ENCODE peak calls at places on chromosomes 16 and 17, in nine cellular contexts. One of them, this sample, is unnamed.

GRCh38 chr16:10906914-10907756 is 30.1 kb downstream of the CIITA start:
- DNase-seq in ovary: no peak
- DNase-seq in RWPE1: no peak
- DNase-seq in uterus: no peak
- DNase-seq in A549: no peak
- DNase-seq in dorsolateral prefrontal cortex: no peak
- DNase-seq in cardiac muscle cell: no peak
- DNase-seq in left lung: peak
- DNase-seq in psoas muscle: no peak
- DNase-seq in this sample: no peak

GRCh38 chr16:17302620-17303019 is 168.1 kb downstream of the XYLT1 start:
- DNase-seq in ovary: no peak
- DNase-seq in RWPE1: no peak
- DNase-seq in uterus: no peak
- DNase-seq in A549: no peak
- DNase-seq in dorsolateral prefrontal cortex: no peak
- DNase-seq in cardiac muscle cell: no peak
- DNase-seq in left lung: no peak
- DNase-seq in psoas muscle: no peak
- DNase-seq in this sample: no peak

GRCh38 chr17:56680676-56681075 is 87.2 kb downstream of the NOG start:
- DNase-seq in ovary: no peak
- DNase-seq in RWPE1: no peak
- DNase-seq in uterus: no peak
- DNase-seq in A549: no peak
- DNase-seq in dorsolateral prefrontal cortex: no peak
- DNase-seq in cardiac muscle cell: no peak
- DNase-seq in left lung: no peak
- DNase-seq in psoas muscle: no peak
- DNase-seq in this sample: no peak

GRCh38 chr17:3738562-3739295 is 15.0 kb downstream of the HASPIN start:
- DNase-seq in ovary: no peak
- DNase-seq in RWPE1: peak
- DNase-seq in uterus: no peak
- DNase-seq in A549: no peak
- DNase-seq in dorsolateral prefrontal cortex: peak
- DNase-seq in cardiac muscle cell: no peak
- DNase-seq in left lung: peak
- DNase-seq in psoas muscle: peak
- DNase-seq in this sample: no peak

GRCh38 chr17:12035713-12036112 is 15.0 kb downstream of the MAP2K4 start:
- DNase-seq in ovary: no peak
- DNase-seq in RWPE1: no peak
- DNase-seq in uterus: no peak
- DNase-seq in A549: no peak
- DNase-seq in dorsolateral prefrontal cortex: no peak
- DNase-seq in cardiac muscle cell: no peak
- DNase-seq in left lung: no peak
- DNase-seq in psoas muscle: no peak
- DNase-seq in this sample: no peak

GRCh38 chr16:6646891-6647290 is 685.8 kb upstream of the RBFOX1 start:
- DNase-seq in ovary: no peak
- DNase-seq in RWPE1: no peak
- DNase-seq in uterus: no peak
- DNase-seq in A549: no peak
- DNase-seq in dorsolateral prefrontal cortex: no peak
- DNase-seq in cardiac muscle cell: no peak
- DNase-seq in left lung: no peak
- DNase-seq in psoas muscle: no peak
- DNase-seq in this sample: no peak

GRCh38 chr17:15240617-15241016 is 24.5 kb downstream of the PMP22 start:
- DNase-seq in ovary: no peak
- DNase-seq in RWPE1: no peak
- DNase-seq in uterus: no peak
- DNase-seq in A549: no peak
- DNase-seq in dorsolateral prefrontal cortex: no peak
- DNase-seq in cardiac muscle cell: no peak
- DNase-seq in left lung: no peak
- DNase-seq in psoas muscle: no peak
- DNase-seq in this sample: no peak

GRCh38 chr17:77100009-77100408 is 40.8 kb upstream of the SEC14L1 start:
- DNase-seq in ovary: no peak
- DNase-seq in RWPE1: no peak
- DNase-seq in uterus: no peak
- DNase-seq in A549: no peak
- DNase-seq in dorsolateral prefrontal cortex: peak
- DNase-seq in cardiac muscle cell: no peak
- DNase-seq in left lung: peak
- DNase-seq in psoas muscle: peak
- DNase-seq in this sample: peak

GRCh38 chr16:57601801-57602478 is 26.5 kb upstream of the ADGRG1 start:
- DNase-seq in ovary: no peak
- DNase-seq in RWPE1: no peak
- DNase-seq in uterus: no peak
- DNase-seq in A549: no peak
- DNase-seq in dorsolateral prefrontal cortex: no peak
- DNase-seq in cardiac muscle cell: peak
- DNase-seq in left lung: no peak
- DNase-seq in psoas muscle: no peak
- DNase-seq in this sample: peak

GRCh38 chr17:49013311-49014205 is 16.4 kb downstream of the IGF2BP1 start:
- DNase-seq in ovary: no peak
- DNase-seq in RWPE1: no peak
- DNase-seq in uterus: no peak
- DNase-seq in A549: no peak
- DNase-seq in dorsolateral prefrontal cortex: no peak
- DNase-seq in cardiac muscle cell: peak
- DNase-seq in left lung: no peak
- DNase-seq in psoas muscle: no peak
- DNase-seq in this sample: no peak

GRCh38 chr16:54931041-54931756 is 534 bp downstream of the IRX5 start:
- DNase-seq in ovary: peak
- DNase-seq in RWPE1: no peak
- DNase-seq in uterus: no peak
- DNase-seq in A549: peak
- DNase-seq in dorsolateral prefrontal cortex: no peak
- DNase-seq in cardiac muscle cell: peak
- DNase-seq in left lung: peak
- DNase-seq in psoas muscle: peak
- DNase-seq in this sample: peak
- H3K27ac ChIP-seq in ovary: peak
- H3K27ac ChIP-seq in RWPE1: peak
- H3K27ac ChIP-seq in uterus: peak
- H3K27ac ChIP-seq in A549: peak
- H3K27ac ChIP-seq in dorsolateral prefrontal cortex: no peak
- H3K27ac ChIP-seq in cardiac muscle cell: peak
- H3K27ac ChIP-seq in left lung: peak
- H3K27ac ChIP-seq in psoas muscle: peak
- H3K27ac ChIP-seq in this sample: peak

GRCh38 chr17:82391496-82392066 is 20.0 kb downstream of the UTS2R start:
- DNase-seq in ovary: no peak
- DNase-seq in RWPE1: no peak
- DNase-seq in uterus: no peak
- DNase-seq in A549: no peak
- DNase-seq in dorsolateral prefrontal cortex: no peak
- DNase-seq in cardiac muscle cell: no peak
- DNase-seq in left lung: peak
- DNase-seq in psoas muscle: no peak
- DNase-seq in this sample: no peak

GRCh38 chr17:82392967-82393366 is 21.4 kb downstream of the UTS2R start:
- DNase-seq in ovary: no peak
- DNase-seq in RWPE1: no peak
- DNase-seq in uterus: no peak
- DNase-seq in A549: no peak
- DNase-seq in dorsolateral prefrontal cortex: no peak
- DNase-seq in cardiac muscle cell: no peak
- DNase-seq in left lung: peak
- DNase-seq in psoas muscle: peak
- DNase-seq in this sample: no peak

GRCh38 chr17:82394296-82394695 is 22.7 kb downstream of the UTS2R start:
- DNase-seq in ovary: no peak
- DNase-seq in RWPE1: no peak
- DNase-seq in uterus: no peak
- DNase-seq in A549: no peak
- DNase-seq in dorsolateral prefrontal cortex: no peak
- DNase-seq in cardiac muscle cell: no peak
- DNase-seq in left lung: peak
- DNase-seq in psoas muscle: no peak
- DNase-seq in this sample: no peak

GRCh38 chr17:82390860-82391435 is 19.4 kb downstream of the UTS2R start:
- DNase-seq in ovary: no peak
- DNase-seq in RWPE1: no peak
- DNase-seq in uterus: no peak
- DNase-seq in A549: no peak
- DNase-seq in dorsolateral prefrontal cortex: no peak
- DNase-seq in cardiac muscle cell: no peak
- DNase-seq in left lung: peak
- DNase-seq in psoas muscle: no peak
- DNase-seq in this sample: no peak

DNA sequence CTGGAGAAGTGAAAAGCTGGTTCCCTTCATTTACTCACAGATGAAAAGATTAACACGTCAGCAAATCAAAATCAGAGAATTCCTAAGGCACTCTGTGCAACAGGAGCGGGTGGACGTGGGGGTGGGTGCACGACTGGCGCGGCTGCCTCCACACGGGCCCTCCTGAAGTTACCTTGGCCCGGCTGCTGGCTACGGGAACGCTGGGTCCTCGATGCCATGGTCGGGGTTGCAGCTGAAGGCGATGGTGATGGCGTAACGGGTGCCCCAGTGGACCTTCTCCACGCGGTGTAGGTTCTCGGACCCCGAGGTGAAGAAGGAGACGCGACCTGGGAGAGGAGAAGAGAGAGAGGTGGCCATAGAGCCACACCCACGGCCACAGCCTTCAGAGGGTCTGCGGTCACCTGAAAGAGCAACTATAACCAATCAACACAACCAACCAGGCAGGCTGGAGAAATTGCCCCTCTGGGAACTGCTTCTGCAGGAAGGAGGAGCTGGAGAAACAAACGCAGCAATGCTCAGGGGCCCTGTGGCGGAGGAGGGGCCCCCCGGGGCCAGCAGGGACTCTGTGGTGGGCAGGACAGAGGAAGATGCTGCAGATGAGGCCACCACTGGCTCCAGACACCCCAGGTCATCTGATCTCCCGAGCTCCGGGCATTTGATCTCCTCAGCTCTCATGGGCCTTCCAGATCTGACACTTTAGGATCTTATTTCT is 20.8 kb downstream of the UTS2R start:
- DNase-seq in ovary: no peak
- DNase-seq in RWPE1: no peak
- DNase-seq in uterus: no peak
- DNase-seq in A549: no peak
- DNase-seq in dorsolateral prefrontal cortex: no peak
- DNase-seq in cardiac muscle cell: no peak
- DNase-seq in left lung: no peak
- DNase-seq in psoas muscle: no peak
- DNase-seq in this sample: no peak
- H3K27ac ChIP-seq in ovary: no peak
- H3K27ac ChIP-seq in RWPE1: peak
- H3K27ac ChIP-seq in uterus: no peak
- H3K27ac ChIP-seq in A549: no peak
- H3K27ac ChIP-seq in dorsolateral prefrontal cortex: no peak
- H3K27ac ChIP-seq in cardiac muscle cell: no peak
- H3K27ac ChIP-seq in left lung: no peak
- H3K27ac ChIP-seq in psoas muscle: no peak
- H3K27ac ChIP-seq in this sample: no peak

GRCh38 chr17:42529054-42529453 is 7.0 kb upstream of the NAGLU start:
- DNase-seq in ovary: no peak
- DNase-seq in RWPE1: no peak
- DNase-seq in uterus: no peak
- DNase-seq in A549: no peak
- DNase-seq in dorsolateral prefrontal cortex: no peak
- DNase-seq in cardiac muscle cell: no peak
- DNase-seq in left lung: no peak
- DNase-seq in psoas muscle: peak
- DNase-seq in this sample: no peak

GRCh38 chr17:42527932-42528331 is 8.1 kb upstream of the NAGLU start:
- DNase-seq in ovary: no peak
- DNase-seq in RWPE1: no peak
- DNase-seq in uterus: no peak
- DNase-seq in A549: no peak
- DNase-seq in dorsolateral prefrontal cortex: no peak
- DNase-seq in cardiac muscle cell: no peak
- DNase-seq in left lung: no peak
- DNase-seq in psoas muscle: peak
- DNase-seq in this sample: no peak

GRCh38 chr17:42522798-42523278 is 13.2 kb upstream of the NAGLU start:
- DNase-seq in ovary: no peak
- DNase-seq in RWPE1: no peak
- DNase-seq in uterus: no peak
- DNase-seq in A549: no peak
- DNase-seq in dorsolateral prefrontal cortex: no peak
- DNase-seq in cardiac muscle cell: no peak
- DNase-seq in left lung: no peak
- DNase-seq in psoas muscle: no peak
- DNase-seq in this sample: no peak

GRCh38 chr17:42525221-42525620 is 10.8 kb upstream of the NAGLU start:
- DNase-seq in ovary: no peak
- DNase-seq in RWPE1: peak
- DNase-seq in uterus: no peak
- DNase-seq in A549: no peak
- DNase-seq in dorsolateral prefrontal cortex: no peak
- DNase-seq in cardiac muscle cell: no peak
- DNase-seq in left lung: no peak
- DNase-seq in psoas muscle: no peak
- DNase-seq in this sample: peak

GRCh38 chr17:42526031-42526444 is 10.0 kb upstream of the NAGLU start:
- DNase-seq in ovary: peak
- DNase-seq in RWPE1: no peak
- DNase-seq in uterus: no peak
- DNase-seq in A549: no peak
- DNase-seq in dorsolateral prefrontal cortex: no peak
- DNase-seq in cardiac muscle cell: peak
- DNase-seq in left lung: no peak
- DNase-seq in psoas muscle: no peak
- DNase-seq in this sample: peak
- H3K27ac ChIP-seq in ovary: no peak
- H3K27ac ChIP-seq in RWPE1: peak
- H3K27ac ChIP-seq in uterus: peak
- H3K27ac ChIP-seq in A549: peak
- H3K27ac ChIP-seq in dorsolateral prefrontal cortex: no peak
- H3K27ac ChIP-seq in cardiac muscle cell: no peak
- H3K27ac ChIP-seq in left lung: peak
- H3K27ac ChIP-seq in psoas muscle: peak
- H3K27ac ChIP-seq in this sample: no peak

DNA sequence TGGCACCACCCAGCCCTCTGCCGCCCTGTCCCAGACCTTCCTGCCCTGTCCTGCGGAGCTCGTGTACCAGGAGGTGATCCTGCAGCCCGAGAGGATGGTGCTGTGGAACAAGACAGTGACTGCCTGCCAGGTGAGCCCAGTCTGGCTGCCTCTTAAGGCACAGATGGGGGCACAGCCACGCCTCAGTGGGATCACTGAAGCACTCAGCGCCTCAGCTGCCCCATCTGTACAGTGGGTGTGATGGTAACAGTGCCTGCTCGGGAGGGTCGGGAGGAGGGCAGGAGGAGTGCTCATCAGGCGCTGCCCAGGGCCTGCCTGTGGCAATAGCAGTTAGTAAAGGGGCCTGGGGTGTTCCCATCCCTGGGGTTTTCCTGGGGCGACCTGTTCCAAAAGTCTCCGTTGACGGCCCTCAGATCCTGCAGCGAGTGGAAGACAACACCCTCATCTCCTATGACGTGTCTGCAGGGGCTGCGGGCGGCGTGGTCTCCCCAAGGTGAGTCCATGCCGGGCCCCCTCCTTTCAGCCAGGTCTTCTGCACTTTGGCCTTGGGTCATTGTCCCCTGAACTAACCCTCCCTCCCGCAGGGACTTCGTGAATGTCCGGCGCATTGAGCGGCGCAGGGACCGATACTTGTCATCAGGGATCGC is 4.6 kb upstream of the TCAP start:
- DNase-seq in ovary: no peak
- DNase-seq in RWPE1: no peak
- DNase-seq in uterus: no peak
- DNase-seq in A549: no peak
- DNase-seq in dorsolateral prefrontal cortex: no peak
- DNase-seq in cardiac muscle cell: no peak
- DNase-seq in left lung: no peak
- DNase-seq in psoas muscle: no peak
- DNase-seq in this sample: no peak
- H3K27ac ChIP-seq in ovary: no peak
- H3K27ac ChIP-seq in RWPE1: peak
- H3K27ac ChIP-seq in uterus: peak
- H3K27ac ChIP-seq in A549: no peak
- H3K27ac ChIP-seq in dorsolateral prefrontal cortex: peak
- H3K27ac ChIP-seq in cardiac muscle cell: no peak
- H3K27ac ChIP-seq in left lung: peak
- H3K27ac ChIP-seq in psoas muscle: peak
- H3K27ac ChIP-seq in this sample: no peak